ENCODE peak calls at places on chromosome 2, in five cellular contexts. U is GM23248, R is cardiac muscle cell, K is neural crest cell, T is NCI-H524 treated with DMSO at 0.1 percent for 48 hours. Z is an unnamed sample.
A peak's percentile ranks its signal among the peaks of the same experiment; 100 is the strongest.

GRCh38 chr2:222819722-222820333 is 41.0 kb upstream of the ACSL3 start:
- DNase-seq in U (peak; percentile 67), T (no peak), K (no peak), R (peak; percentile 78), Z (no peak)

GRCh38 chr2:105328281-105329196 is 996 bp downstream of the TGFBRAP1 start:
- DNase-seq in R (peak; percentile 56), K (no peak), U (peak; percentile 23), T (no peak), Z (no peak)

GRCh38 chr2:113175736-113176695 is 2.2 kb downstream of the PSD4 start:
- DNase-seq in T (no peak), U (no peak), R (no peak), K (no peak), Z (no peak)

GRCh38 chr2:157858846-157859245 is 17.3 kb downstream of the ACVR1 start:
- DNase-seq in R (no peak), K (no peak), T (no peak), U (no peak), Z (no peak)

GRCh38 chr2:65708129-65708528 is 275.7 kb upstream of the SPRED2 start:
- DNase-seq in K (no peak), T (no peak), U (no peak), R (no peak), Z (no peak)

GRCh38 chr2:2059199-2059598 is 271.9 kb downstream of the MYT1L start:
- DNase-seq in K (no peak), U (no peak), R (no peak), T (no peak), Z (no peak)

GRCh38 chr2:55118643-55119065 is 68.4 kb upstream of the RTN4 start:
- DNase-seq in U (no peak), T (no peak), K (no peak), R (no peak), Z (no peak)

GRCh38 chr2:106104332-106105062 is 89.6 kb downstream of the UXS1 start:
- DNase-seq in T (no peak), K (peak; percentile 60), R (peak; percentile 73), U (peak; percentile 70), Z (peak; percentile 37)

GRCh38 chr2:55862673-55863390 is 60.8 kb downstream of the EFEMP1 start:
- DNase-seq in R (peak; percentile 99), K (no peak), T (no peak), U (peak; percentile 99), Z (peak; percentile 97)

GRCh38 chr2:239908744-239909143 is 116.4 kb downstream of the NDUFA10 start:
- DNase-seq in U (no peak), T (no peak), R (no peak), K (no peak), Z (no peak)